ENCODE peak calls at places on chromosome 2, in five cellular contexts. U is dorsolateral prefrontal cortex, I is MCF 10A, D is kidney, Y is fibroblast of the aortic adventitia. Q is an unnamed sample.

GRCh38 chr2:68741805-68742306 is 7.2 kb downstream of the ARHGAP25 start:
- DNase-seq in U (no peak), I (peak), D (no peak), Y (no peak), Q (no peak)

GRCh38 chr2:191637182-191638078 is 40.5 kb upstream of the NABP1 start:
- DNase-seq in U (no peak), I (peak), D (no peak), Y (peak), Q (no peak)

GRCh38 chr2:217820066-217820819 is 182.6 kb downstream of the TNS1 start:
- DNase-seq in U (no peak), I (no peak), D (peak), Y (peak), Q (no peak)

GRCh38 chr2:46706264-46706983 is 209.2 kb downstream of the MCFD2 start:
- DNase-seq in U (no peak), I (no peak), D (no peak), Y (peak), Q (no peak)

GRCh38 chr2:46490521-46491141 is 11.3 kb downstream of the TMEM247 start:
- DNase-seq in U (peak), I (no peak), D (peak), Y (peak), Q (no peak)

GRCh38 chr2:190069936-190070696 is 7.6 kb upstream of the MSTN start:
- DNase-seq in U (peak), I (peak), D (no peak), Y (peak), Q (no peak)

GRCh38 chr2:46815121-46815802 is 100.3 kb downstream of the MCFD2 start:
- DNase-seq in U (no peak), I (no peak), D (no peak), Y (no peak), Q (no peak)

GRCh38 chr2:196131384-196131861 is 40.0 kb downstream of the STK17B start:
- DNase-seq in U (no peak), I (peak), D (no peak), Y (peak), Q (peak)

GRCh38 chr2:151774506-151774905 is 40.2 kb upstream of the NEB start:
- DNase-seq in U (no peak), I (peak), D (no peak), Y (peak), Q (no peak)

GRCh38 chr2:222427606-222428320 is 3.4 kb downstream of the SGPP2 start:
- DNase-seq in U (no peak), I (peak), D (no peak), Y (no peak), Q (no peak)

GRCh38 chr2:231528636-231529030 is 1.6 kb downstream of the NMUR1 start:
- DNase-seq in U (no peak), I (no peak), D (no peak), Y (no peak), Q (no peak)

GRCh38 chr2:241244368-241244767 is 55.9 kb downstream of the ANO7 start:
- DNase-seq in U (no peak), I (no peak), D (no peak), Y (no peak), Q (no peak)

GRCh38 chr2:108927936-108928659 is 60.9 kb downstream of the EDAR start:
- DNase-seq in U (peak), I (peak), D (peak), Y (peak), Q (no peak)

GRCh38 chr2:140586379-140586778 is 1544.4 kb downstream of the LRP1B start:
- DNase-seq in U (no peak), I (peak), D (no peak), Y (peak), Q (no peak)

GRCh38 chr2:38013158-38013752 is 62.7 kb downstream of the CYP1B1 start:
- DNase-seq in U (no peak), I (peak), D (no peak), Y (peak), Q (no peak)

GRCh38 chr2:191866675-191867506 is 20.0 kb upstream of the CAVIN2 start:
- DNase-seq in U (no peak), I (peak), D (no peak), Y (peak), Q (no peak)

GRCh38 chr2:235234711-235235110 is 259.1 kb upstream of the AGAP1 start:
- DNase-seq in U (no peak), I (no peak), D (no peak), Y (no peak), Q (no peak)

GRCh38 chr2:134662751-134663150 is 56.0 kb downstream of the TMEM163 start:
- DNase-seq in U (no peak), I (no peak), D (no peak), Y (no peak), Q (no peak)

GRCh38 chr2:12929806-12930205 is 213.1 kb downstream of the TRIB2 start:
- DNase-seq in U (no peak), I (no peak), D (no peak), Y (no peak), Q (no peak)

GRCh38 chr2:105576440-105577241 is 168.1 kb upstream of the NCK2 start:
- DNase-seq in U (no peak), I (peak), D (peak), Y (peak), Q (no peak)

GRCh38 chr2:130768191-130768855 is 13.0 kb downstream of the AMER3 start:
- DNase-seq in U (no peak), I (no peak), D (peak), Y (no peak), Q (no peak)
- TF ChIP-seq CTCF in U (no peak), I (no peak), D (no peak), Y (no peak), Q (no peak)

GRCh38 chr2:43239981-43240761 is 13.8 kb upstream of the ZFP36L2 start:
- DNase-seq in U (no peak), I (peak), D (no peak), Y (no peak), Q (no peak)
- TF ChIP-seq CTCF in U (no peak), I (no peak), D (no peak), Y (no peak), Q (no peak)

GRCh38 chr2:204265701-204266310 is 279.5 kb upstream of the PARD3B start:
- DNase-seq in U (peak), I (no peak), D (no peak), Y (no peak), Q (no peak)
- TF ChIP-seq CTCF in U (no peak), I (no peak), D (no peak), Y (no peak), Q (no peak)

GRCh38 chr2:236503100-236503499 is 66.5 kb upstream of the ACKR3 start:
- DNase-seq in U (no peak), I (no peak), D (no peak), Y (no peak), Q (no peak)
- TF ChIP-seq CTCF in U (no peak), I (peak), D (no peak), Y (peak), Q (no peak)

Q was measured in omental fat pad.